ENCODE peak calls at places on chromosomes 7 and 10, in four cellular contexts. One of them, this sample, is unnamed.

GRCh38 chr10:86234553-86235270 is 131.9 kb downstream of the GRID1 start:
- DNase-seq in Peyer's patch: no peak
- DNase-seq in cardiac muscle cell: no peak
- DNase-seq in AG09309: no peak
- DNase-seq in this sample: no peak

GRCh38 chr10:116892873-116893685 is 43.8 kb downstream of the ENO4 start:
- DNase-seq in Peyer's patch: no peak
- DNase-seq in cardiac muscle cell: no peak
- DNase-seq in AG09309: no peak
- DNase-seq in this sample: no peak

GRCh38 chr7:16559497-16560223 is 33.0 kb downstream of the LRRC72 start:
- DNase-seq in Peyer's patch: no peak
- DNase-seq in cardiac muscle cell: no peak
- DNase-seq in AG09309: no peak
- DNase-seq in this sample: no peak

GRCh38 chr7:151374726-151375125 is 33.1 kb downstream of the NUB1 start:
- DNase-seq in Peyer's patch: no peak
- DNase-seq in cardiac muscle cell: no peak
- DNase-seq in AG09309: no peak
- DNase-seq in this sample: no peak

GRCh38 chr10:60384708-60385398 is 4.8 kb downstream of the ANK3 start:
- DNase-seq in Peyer's patch: no peak
- DNase-seq in cardiac muscle cell: no peak
- DNase-seq in AG09309: peak
- DNase-seq in this sample: no peak

GRCh38 chr7:101156277-101156676 is 2.0 kb downstream of the AP1S1 start:
- DNase-seq in Peyer's patch: no peak
- DNase-seq in cardiac muscle cell: no peak
- DNase-seq in AG09309: no peak
- DNase-seq in this sample: no peak

GRCh38 chr10:91410638-91411367 is 659 bp downstream of the HECTD2 start:
- DNase-seq in Peyer's patch: no peak
- DNase-seq in cardiac muscle cell: no peak
- DNase-seq in AG09309: no peak
- DNase-seq in this sample: no peak

GRCh38 chr10:80468002-80468401 is 13.9 kb downstream of the TSPAN14 start:
- DNase-seq in Peyer's patch: no peak
- DNase-seq in cardiac muscle cell: no peak
- DNase-seq in AG09309: no peak
- DNase-seq in this sample: no peak

GRCh38 chr10:92173996-92174395 is 116.9 kb downstream of the CPEB3 start:
- DNase-seq in Peyer's patch: no peak
- DNase-seq in cardiac muscle cell: no peak
- DNase-seq in AG09309: no peak
- DNase-seq in this sample: no peak

GRCh38 chr7:143362126-143362961 is at the start of gene FAM131B:
- DNase-seq in Peyer's patch: no peak
- DNase-seq in cardiac muscle cell: peak
- DNase-seq in AG09309: no peak
- DNase-seq in this sample: no peak

GRCh38 chr7:50362712-50363282 is 58.3 kb downstream of the IKZF1 start:
- DNase-seq in Peyer's patch: no peak
- DNase-seq in cardiac muscle cell: no peak
- DNase-seq in AG09309: no peak
- DNase-seq in this sample: no peak

GRCh38 chr10:110502851-110503301 is 5.2 kb downstream of the DUSP5 start:
- DNase-seq in Peyer's patch: no peak
- DNase-seq in cardiac muscle cell: no peak
- DNase-seq in AG09309: peak
- DNase-seq in this sample: no peak

GRCh38 chr10:114346176-114347031 is 57.9 kb downstream of the AFAP1L2 start:
- DNase-seq in Peyer's patch: no peak
- DNase-seq in cardiac muscle cell: no peak
- DNase-seq in AG09309: no peak
- DNase-seq in this sample: no peak

GRCh38 chr10:1540144-1540543 is 197.2 kb downstream of the ADARB2 start:
- DNase-seq in Peyer's patch: peak
- DNase-seq in cardiac muscle cell: no peak
- DNase-seq in AG09309: no peak
- DNase-seq in this sample: no peak

GRCh38 chr10:58066979-58067378 is 200.7 kb downstream of the IPMK start:
- DNase-seq in Peyer's patch: no peak
- DNase-seq in cardiac muscle cell: no peak
- DNase-seq in AG09309: no peak
- DNase-seq in this sample: no peak

GRCh38 chr10:58066126-58066525 is 201.6 kb downstream of the IPMK start:
- DNase-seq in Peyer's patch: no peak
- DNase-seq in cardiac muscle cell: no peak
- DNase-seq in AG09309: no peak
- DNase-seq in this sample: no peak

GRCh38 chr10:58063854-58064480 is 203.7 kb downstream of the IPMK start:
- DNase-seq in Peyer's patch: no peak
- DNase-seq in cardiac muscle cell: no peak
- DNase-seq in AG09309: no peak
- DNase-seq in this sample: no peak

GRCh38 chr10:58065529-58065815 is 202.2 kb downstream of the IPMK start:
- DNase-seq in Peyer's patch: no peak
- DNase-seq in cardiac muscle cell: no peak
- DNase-seq in AG09309: no peak
- DNase-seq in this sample: no peak

DNA sequence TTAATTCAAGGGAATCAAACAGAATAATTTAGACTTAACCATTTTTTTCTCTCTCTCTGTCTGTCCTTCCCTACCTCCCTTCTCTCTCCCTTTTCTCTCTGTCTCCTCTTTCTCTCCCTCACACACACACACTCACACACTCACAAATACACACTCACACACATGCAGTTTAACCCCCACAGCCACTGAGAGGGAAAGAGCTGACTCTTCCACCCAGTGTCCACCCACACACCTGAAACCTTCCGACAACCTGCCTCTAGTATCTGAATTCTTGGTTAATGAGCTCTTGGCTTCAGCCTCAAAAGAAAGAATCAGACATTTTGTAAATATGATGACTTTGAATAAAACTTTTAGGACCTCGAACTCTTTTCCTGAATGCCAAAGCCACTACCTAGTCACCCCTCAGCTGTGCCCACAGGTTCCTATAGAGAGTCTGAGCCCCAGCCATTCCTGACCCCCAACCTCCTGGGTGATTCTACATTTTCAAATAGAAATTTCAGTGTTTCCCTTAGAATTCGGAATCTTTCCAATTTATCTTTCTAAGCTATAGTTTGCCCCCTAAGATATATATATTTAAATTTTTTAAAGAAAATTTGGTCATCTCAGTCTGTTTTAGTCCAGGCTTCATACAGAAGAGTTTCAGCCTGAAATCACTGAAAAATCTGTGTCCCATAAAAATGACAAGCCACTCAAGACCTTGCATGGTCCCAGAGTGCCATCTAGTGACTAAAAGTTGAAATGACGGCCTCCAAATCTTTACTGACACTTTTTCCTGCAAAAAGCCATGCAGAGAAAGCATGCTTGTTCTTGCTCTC is 202.8 kb downstream of the IPMK start:
- DNase-seq in Peyer's patch: no peak
- DNase-seq in cardiac muscle cell: peak
- DNase-seq in AG09309: peak
- DNase-seq in this sample: no peak
- TF ChIP-seq CTCF in Peyer's patch: no peak
- TF ChIP-seq CTCF in cardiac muscle cell: peak
- TF ChIP-seq CTCF in AG09309: peak
- TF ChIP-seq CTCF in this sample: no peak

GRCh38 chr7:44482502-44483485 is 7.7 kb downstream of the NUDCD3 start:
- DNase-seq in Peyer's patch: no peak
- DNase-seq in cardiac muscle cell: no peak
- DNase-seq in AG09309: no peak
- DNase-seq in this sample: no peak
- TF ChIP-seq CTCF in Peyer's patch: no peak
- TF ChIP-seq CTCF in cardiac muscle cell: no peak
- TF ChIP-seq CTCF in AG09309: no peak
- TF ChIP-seq CTCF in this sample: no peak

GRCh38 chr7:140230517-140230861 is 53.7 kb upstream of the KDM7A start:
- DNase-seq in Peyer's patch: peak
- DNase-seq in cardiac muscle cell: no peak
- DNase-seq in AG09309: no peak
- DNase-seq in this sample: peak

GRCh38 chr7:140235114-140235513 is 58.3 kb upstream of the KDM7A start:
- DNase-seq in Peyer's patch: no peak
- DNase-seq in cardiac muscle cell: no peak
- DNase-seq in AG09309: no peak
- DNase-seq in this sample: no peak

GRCh38 chr7:140231779-140232491 is 55.2 kb upstream of the KDM7A start:
- DNase-seq in Peyer's patch: peak
- DNase-seq in cardiac muscle cell: no peak
- DNase-seq in AG09309: no peak
- DNase-seq in this sample: no peak

GRCh38 chr7:140230862-140231778 is 54.3 kb upstream of the KDM7A start:
- DNase-seq in Peyer's patch: peak
- DNase-seq in cardiac muscle cell: peak
- DNase-seq in AG09309: no peak
- DNase-seq in this sample: no peak

GRCh38 chr7:140232959-140233649 is 56.3 kb upstream of the KDM7A start:
- DNase-seq in Peyer's patch: no peak
- DNase-seq in cardiac muscle cell: no peak
- DNase-seq in AG09309: no peak
- DNase-seq in this sample: no peak
- TF ChIP-seq CTCF in Peyer's patch: no peak
- TF ChIP-seq CTCF in cardiac muscle cell: no peak
- TF ChIP-seq CTCF in AG09309: no peak
- TF ChIP-seq CTCF in this sample: no peak

DNA sequence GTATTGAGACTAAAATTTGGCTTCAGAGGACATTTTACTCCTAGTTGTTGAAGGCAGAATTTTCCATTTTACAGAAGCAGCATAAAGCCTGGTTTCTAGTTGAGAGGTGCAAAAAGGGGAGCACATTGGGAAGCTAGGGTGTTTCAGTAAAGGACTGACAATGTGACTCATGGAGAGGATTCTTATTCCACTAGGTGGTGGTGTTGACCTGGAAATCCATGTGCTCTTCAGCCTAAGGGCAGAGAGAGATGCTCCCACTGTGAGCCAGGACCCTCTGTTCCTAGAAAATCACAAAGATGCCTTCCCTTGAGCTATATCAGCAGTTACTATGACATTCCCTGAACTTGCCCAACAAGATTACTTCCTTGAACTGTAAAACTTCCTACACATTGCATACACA is 687.8 kb downstream of the IPMK start:
- DNase-seq in Peyer's patch: no peak
- DNase-seq in cardiac muscle cell: peak
- DNase-seq in AG09309: no peak
- DNase-seq in this sample: no peak
- TF ChIP-seq CTCF in Peyer's patch: no peak
- TF ChIP-seq CTCF in cardiac muscle cell: peak
- TF ChIP-seq CTCF in AG09309: peak
- TF ChIP-seq CTCF in this sample: no peak

GRCh38 chr10:75189266-75190096 is 21.1 kb upstream of the VDAC2 start:
- DNase-seq in Peyer's patch: no peak
- DNase-seq in cardiac muscle cell: no peak
- DNase-seq in AG09309: no peak
- DNase-seq in this sample: no peak
- TF ChIP-seq CTCF in Peyer's patch: no peak
- TF ChIP-seq CTCF in cardiac muscle cell: no peak
- TF ChIP-seq CTCF in AG09309: no peak
- TF ChIP-seq CTCF in this sample: no peak

GRCh38 chr10:128087884-128088695 is 38.1 kb downstream of the MKI67 start:
- DNase-seq in Peyer's patch: no peak
- DNase-seq in cardiac muscle cell: no peak
- DNase-seq in AG09309: no peak
- DNase-seq in this sample: no peak
- TF ChIP-seq CTCF in Peyer's patch: no peak
- TF ChIP-seq CTCF in cardiac muscle cell: no peak
- TF ChIP-seq CTCF in AG09309: no peak
- TF ChIP-seq CTCF in this sample: no peak

GRCh38 chr7:5625938-5626337 is 155.5 kb downstream of the RNF216 start:
- DNase-seq in Peyer's patch: peak
- DNase-seq in cardiac muscle cell: peak
- DNase-seq in AG09309: peak
- DNase-seq in this sample: no peak
- TF ChIP-seq CTCF in Peyer's patch: no peak
- TF ChIP-seq CTCF in cardiac muscle cell: no peak
- TF ChIP-seq CTCF in AG09309: peak
- TF ChIP-seq CTCF in this sample: no peak

This sample was measured in activated B cell treated with CpG ODN at 0.5 μM for 24 hours.